ENCODE peak calls at places on chromosome 1, in eight cellular contexts. V, J, X, Z, H, K, N and E are unnamed samples.
A peak's percentile ranks its signal among the peaks of the same experiment; 100 is the strongest.

GRCh38 chr1:29575277-29575676 is 339.0 kb downstream of the PTPRU start:
- DNase-seq in N (peak; percentile 41), V (no peak), H (no peak), X (no peak), K (no peak), J (no peak), Z (no peak), E (no peak)

GRCh38 chr1:172393354-172393753 is 27.1 kb upstream of the C1orf105 start:
- DNase-seq in X (no peak), N (no peak), K (no peak), H (no peak), Z (no peak), J (no peak), V (no peak), E (peak; percentile 26)

GRCh38 chr1:205805082-205805711 is 7.8 kb downstream of the SLC41A1 start:
- DNase-seq in H (no peak), J (no peak), Z (no peak), X (no peak), V (no peak), K (no peak), N (no peak), E (no peak)

GRCh38 chr1:176864211-176864610 is 300.3 kb downstream of the ASTN1 start:
- DNase-seq in K (no peak), V (no peak), H (no peak), X (no peak), J (no peak), Z (no peak), N (no peak), E (no peak)

GRCh38 chr1:204266504-204267034 is 52.8 kb upstream of the GOLT1A start:
- DNase-seq in V (peak; percentile 44), X (no peak), J (no peak), N (no peak), Z (no peak), K (no peak), H (no peak), E (no peak)

GRCh38 chr1:100752806-100753205 is 33.3 kb downstream of the VCAM1 start:
- DNase-seq in Z (no peak), J (no peak), V (no peak), H (no peak), K (no peak), X (peak; percentile 19), N (no peak), E (no peak)

GRCh38 chr1:117181630-117182041 is 29.1 kb downstream of the VTCN1 start:
- DNase-seq in Z (no peak), X (no peak), H (no peak), K (no peak), V (no peak), N (no peak), J (no peak), E (peak; percentile 83)

GRCh38 chr1:215282557-215282956 is 200.0 kb downstream of the KCNK2 start:
- DNase-seq in Z (no peak), N (no peak), J (no peak), V (no peak), K (no peak), H (peak; percentile 29), X (no peak), E (no peak)

GRCh38 chr1:115426271-115426771 is 88.3 kb upstream of the NGF start:
- DNase-seq in H (peak; percentile 98), K (no peak), V (peak; percentile 85), Z (no peak), N (no peak), J (no peak), X (peak; percentile 44), E (peak; percentile 75)

GRCh38 chr1:69982992-69983391 is 222.4 kb downstream of the LRRC40 start:
- DNase-seq in V (peak; percentile 85), N (no peak), X (no peak), H (peak; percentile 65), K (no peak), J (no peak), Z (no peak), E (peak; percentile 56)

GRCh38 chr1:5969168-5969567 is 23.1 kb downstream of the NPHP4 start:
- DNase-seq in Z (no peak), J (no peak), K (no peak), X (no peak), N (peak; percentile 68), V (no peak), H (no peak), E (no peak)

GRCh38 chr1:246497331-246497915 is 9.7 kb downstream of the SMYD3 start:
- DNase-seq in K (no peak), X (peak; percentile 72), J (peak; percentile 37), Z (no peak), V (peak; percentile 83), H (peak; percentile 71), N (no peak), E (peak; percentile 92)

GRCh38 chr1:54640863-54641836 is at the start of gene MROH7:
- DNase-seq in X (no peak), K (no peak), J (no peak), H (no peak), N (no peak), Z (no peak), V (no peak), E (peak; percentile 28)

GRCh38 chr1:236608930-236609726 is 4.8 kb upstream of the HEATR1 start:
- DNase-seq in X (peak; percentile 62), H (peak; percentile 50), N (no peak), Z (no peak), J (no peak), V (peak; percentile 64), K (no peak), E (peak; percentile 59)

GRCh38 chr1:54569339-54569738 is 21.3 kb downstream of the ACOT11 start:
- DNase-seq in J (no peak), H (peak; percentile 28), V (no peak), Z (no peak), K (no peak), N (no peak), X (peak; percentile 34), E (no peak)

GRCh38 chr1:108201682-108202081 is 1.5 kb upstream of the SLC25A24 start:
- DNase-seq in J (no peak), N (no peak), H (no peak), Z (no peak), X (no peak), V (no peak), K (no peak), E (no peak)

GRCh38 chr1:227343201-227343600 is 24.9 kb upstream of the CDC42BPA start:
- DNase-seq in K (no peak), Z (no peak), H (peak; percentile 8), V (peak; percentile 8), J (no peak), X (peak; percentile 38), N (no peak), E (no peak)